ENCODE peak calls at places on chromosomes 13 and 19, in six cellular contexts. I is fibroblast of lung; L is CD4-positive, alpha-beta T cell; G is NCI-H748 treated with DMSO at 0.1 percent for 48 hours; Z is Caco-2; Y is dorsolateral prefrontal cortex. J is an unnamed sample.
A peak's percentile ranks its signal among the peaks of the same experiment; 100 is the strongest.

GRCh38 chr13:79481685-79482052 is 714 bp downstream of the NDFIP2 start:
- DNase-seq in G (peak; percentile 28), L (no peak), Y (peak; percentile 17), Z (peak; percentile 54), I (no peak), J (peak; percentile 24)

GRCh38 chr13:61410669-61411297 is 4.9 kb downstream of the PCDH20 start:
- DNase-seq in Y (no peak), L (no peak), Z (no peak), G (peak; percentile 19), I (peak; percentile 34), J (peak; percentile 43)

GRCh38 chr13:33799950-33800592 is 17.9 kb upstream of the RFC3 start:
- DNase-seq in L (no peak), I (peak; percentile 77), Y (no peak), G (no peak), Z (no peak), J (peak; percentile 83)

GRCh38 chr13:98658131-98658530 is 81.2 kb upstream of the STK24 start:
- DNase-seq in G (no peak), I (no peak), Z (no peak), L (no peak), Y (no peak), J (peak; percentile 19)

GRCh38 chr19:5086232-5086631 is 117.3 kb downstream of the KDM4B start:
- DNase-seq in I (no peak), Y (no peak), Z (no peak), L (no peak), G (no peak), J (no peak)

GRCh38 chr13:49082653-49083536 is 107.2 kb downstream of the FNDC3A start:
- DNase-seq in L (no peak), Y (no peak), Z (no peak), I (peak; percentile 65), G (no peak), J (no peak)

GRCh38 chr19:47379398-47379938 is 30.4 kb downstream of the DHX34 start:
- DNase-seq in L (no peak), G (no peak), Z (no peak), I (no peak), Y (peak; percentile 86), J (no peak)

GRCh38 chr19:28960986-28961705 is 251.8 kb downstream of the UQCRFS1 start:
- DNase-seq in G (no peak), L (no peak), I (peak; percentile 9), Z (no peak), Y (no peak), J (no peak)

GRCh38 chr19:42166336-42166735 is 34.1 kb upstream of the POU2F2 start:
- DNase-seq in Y (no peak), I (no peak), G (no peak), L (no peak), Z (no peak), J (no peak)

GRCh38 chr13:35964764-35965163 is 166.4 kb downstream of the DCLK1 start:
- DNase-seq in L (no peak), Y (no peak), G (no peak), Z (no peak), I (peak; percentile 95), J (no peak)

GRCh38 chr13:42011601-42012401 is 36.6 kb upstream of the DGKH start:
- DNase-seq in L (no peak), Y (no peak), I (no peak), Z (peak; percentile 45), G (no peak), J (peak; percentile 41)

GRCh38 chr19:13506550-13506878 is 235 bp upstream of the CACNA1A start:
- DNase-seq in L (no peak), G (no peak), I (no peak), Z (no peak), Y (peak; percentile 36), J (no peak)

GRCh38 chr19:42282036-42282762 is 13.1 kb downstream of the CIC start:
- DNase-seq in Z (peak; percentile 32), L (no peak), I (peak; percentile 36), Y (no peak), G (no peak), J (no peak)